ENCODE peak calls at places on chromosomes 5 and 9, in four cellular contexts. T is WERI-Rb-1; U is heart right ventricle; F is CD8-positive, alpha-beta T cell. K is an unnamed sample.

GRCh38 chr9:121118266-121118665 is 43.5 kb downstream of the CNTRL start:
- DNase-seq in T (no peak), U (no peak), F (no peak), K (no peak)

GRCh38 chr9:124257865-124258764 is at the start of gene NEK6:
- DNase-seq in T (peak; percentile 35), F (peak; percentile 21), U (peak; percentile 49), K (no peak)

GRCh38 chr5:97011567-97011966 is 75.7 kb downstream of the LNPEP start:
- DNase-seq in F (no peak), T (no peak), U (no peak), K (no peak)

GRCh38 chr5:80754900-80755299 is 100.1 kb upstream of the DHFR start:
- DNase-seq in T (peak; percentile 14), U (no peak), F (no peak), K (no peak)

GRCh38 chr9:125744616-125745387 is 2.4 kb upstream of the PBX3 start:
- DNase-seq in U (no peak), T (no peak), F (no peak), K (no peak)

GRCh38 chr9:109619310-109619709 is 121.2 kb upstream of the PTPN3 start:
- DNase-seq in T (no peak), U (no peak), F (no peak), K (no peak)

GRCh38 chr5:44046581-44047327 is 342.5 kb downstream of the FGF10 start:
- DNase-seq in T (no peak), U (peak; percentile 15), F (no peak), K (no peak)

GRCh38 chr9:105114956-105115728 is 129.3 kb upstream of the SLC44A1 start:
- DNase-seq in T (peak; percentile 30), U (no peak), F (peak; percentile 9), K (no peak)

GRCh38 chr9:16121593-16121992 is 568.8 kb downstream of the CCDC171 start:
- DNase-seq in U (no peak), F (no peak), T (no peak), K (no peak)

GRCh38 chr5:163624466-163624865 is 119.0 kb downstream of the MAT2B start:
- DNase-seq in T (no peak), U (no peak), F (no peak), K (no peak)

GRCh38 chr9:34291019-34291418 is 38.0 kb downstream of the KIF24 start:
- DNase-seq in F (no peak), T (no peak), U (no peak), K (no peak)

GRCh38 chr5:80411589-80412219 is 3.8 kb downstream of the ZFYVE16 start:
- DNase-seq in F (no peak), U (no peak), T (no peak), K (no peak)

GRCh38 chr5:132102101-132102701 is 28.6 kb downstream of the CSF2 start:
- DNase-seq in U (no peak), F (peak; percentile 24), T (no peak), K (no peak)

GRCh38 chr9:114321759-114322158 is 1.1 kb upstream of the ORM1 start:
- DNase-seq in T (no peak), U (no peak), F (no peak), K (no peak)

GRCh38 chr5:13567819-13568218 is 376.7 kb downstream of the DNAH5 start:
- DNase-seq in T (no peak), F (no peak), U (no peak), K (no peak)

GRCh38 chr9:27261517-27262211 is 35.3 kb downstream of the EQTN start:
- DNase-seq in T (no peak), F (no peak), U (no peak), K (no peak)

GRCh38 chr9:96256800-96257199 is 45.2 kb downstream of the HSD17B3 start:
- DNase-seq in F (no peak), T (peak; percentile 33), U (no peak), K (no peak)

GRCh38 chr5:1468247-1468612 is 23.0 kb upstream of the SLC6A3 start:
- DNase-seq in T (peak; percentile 90), F (peak; percentile 56), U (no peak), K (peak; percentile 48)

GRCh38 chr5:38151878-38152277 is 106.5 kb upstream of the EGFLAM start:
- DNase-seq in T (no peak), U (no peak), F (no peak), K (no peak)

GRCh38 chr5:38149815-38150195 is 108.6 kb upstream of the EGFLAM start:
- DNase-seq in U (no peak), F (no peak), T (no peak), K (no peak)

GRCh38 chr5:38148021-38148625 is 110.2 kb upstream of the EGFLAM start:
- DNase-seq in U (no peak), F (no peak), T (no peak), K (no peak)
- H3K27me3 ChIP-seq in U (peaks cover 4% of the 10 kb centered on the region), F (no peaks in the 10 kb centered on the region), T (no peaks in the 10 kb centered on the region), K (no peaks in the 10 kb centered on the region)

GRCh38 chr5:172666251-172666650 is 25.2 kb downstream of the NEURL1B start:
- DNase-seq in T (no peak), F (no peak), U (no peak), K (no peak)
- TF ChIP-seq CTCF in T (no peak), F (no peak), U (no peak), K (no peak)

GRCh38 chr5:73238873-73239272 is 65.9 kb downstream of the TMEM174 start:
- DNase-seq in T (no peak), U (no peak), F (no peak), K (no peak)

DNA sequence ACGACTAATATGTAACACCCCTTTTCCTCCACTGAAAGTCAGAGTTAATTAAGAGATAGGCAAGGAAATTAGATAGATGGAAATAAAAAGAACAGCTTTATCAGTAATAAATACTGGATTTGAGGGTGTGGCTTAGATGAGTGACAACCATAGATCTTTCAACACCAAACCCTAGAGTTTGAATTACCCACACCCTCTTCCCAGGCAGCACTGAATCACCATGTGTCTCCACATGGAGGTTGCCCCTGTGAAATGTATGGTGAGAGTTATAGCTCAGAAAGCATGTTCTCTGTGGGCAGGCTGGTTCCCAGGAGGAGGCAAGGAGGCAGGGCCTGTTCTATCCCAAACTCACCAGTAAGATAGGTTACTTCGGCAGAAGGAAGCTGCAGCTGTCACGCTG is 69.7 kb downstream of the TMEM174 start:
- DNase-seq in U (no peak), T (no peak), F (no peak), K (no peak)
- H3K27me3 ChIP-seq in U (peaks cover 27% of the 10 kb centered on the region), T (no peaks in the 10 kb centered on the region), F (no peaks in the 10 kb centered on the region), K (peaks cover 4% of the 10 kb centered on the region)

GRCh38 chr9:18942801-18943200 is 90.2 kb downstream of the SAXO1 start:
- DNase-seq in U (no peak), F (no peak), T (no peak), K (no peak)

GRCh38 chr9:18947772-18948391 is 85.1 kb downstream of the SAXO1 start:
- DNase-seq in F (no peak), U (no peak), T (peak; percentile 14), K (no peak)
- TF ChIP-seq CTCF in F (no peak), U (no peak), T (peak; percentile 18), K (no peak)

K was measured in dorsolateral prefrontal cortex.